ENCODE peak calls at places on chromosomes 3 and 15, in six cellular contexts. V is hepatocyte, S is GM23248, X is GM23338, Y is MM.1S, E is HCT116. F is an unnamed sample. For H3K9me2, the result is how much of the 10 kb centered on the place peaks cover.

GRCh38 chr3:45179163-45179562 is 33.0 kb upstream of the CDCP1 start:
- DNase-seq in E (no peak), Y (no peak), S (no peak), V (no peak), X (no peak), F (no peak)

GRCh38 chr15:84785053-84785452 is 32.1 kb upstream of the ALPK3 start:
- DNase-seq in Y (no peak), S (no peak), X (no peak), E (no peak), V (no peak), F (no peak)

GRCh38 chr3:139418144-139418543 is 28.7 kb upstream of the COPB2 start:
- DNase-seq in E (peak), S (no peak), Y (no peak), V (no peak), X (no peak), F (peak)

GRCh38 chr3:43378066-43378935 is 92.0 kb downstream of the SNRK start:
- DNase-seq in Y (peak), E (peak), X (peak), V (peak), S (peak), F (peak)

GRCh38 chr3:48247401-48247807 is 6.5 kb downstream of the ZNF589 start:
- DNase-seq in X (peak), S (peak), V (no peak), Y (no peak), E (no peak), F (no peak)

GRCh38 chr15:38668433-38669159 is 104.0 kb upstream of the RASGRP1 start:
- DNase-seq in V (no peak), E (no peak), S (no peak), Y (no peak), X (no peak), F (no peak)

GRCh38 chr15:42494998-42495360 is 455 bp upstream of the SNAP23 start:
- DNase-seq in Y (peak), S (peak), E (no peak), X (peak), V (peak), F (no peak)

GRCh38 chr15:58355352-58355964 is 76.3 kb upstream of the LIPC start:
- DNase-seq in X (no peak), E (no peak), Y (no peak), V (no peak), S (no peak), F (no peak)

GRCh38 chr3:100269410-100270217 is 8.8 kb downstream of the TBC1D23 start:
- DNase-seq in X (no peak), V (no peak), S (peak), E (peak), Y (no peak), F (peak)

GRCh38 chr3:129366312-129366831 is 62.1 kb downstream of the EFCAB12 start:
- DNase-seq in E (no peak), S (no peak), V (no peak), Y (no peak), X (no peak), F (peak)

GRCh38 chr3:46909535-46910161 is 32.1 kb downstream of the PTH1R start:
- DNase-seq in Y (peak), V (peak), E (peak), S (peak), X (peak), F (peak)

GRCh38 chr3:57963811-57964346 is 44.3 kb upstream of the FLNB start:
- DNase-seq in E (no peak), X (no peak), Y (no peak), S (no peak), V (no peak), F (no peak)

DNA sequence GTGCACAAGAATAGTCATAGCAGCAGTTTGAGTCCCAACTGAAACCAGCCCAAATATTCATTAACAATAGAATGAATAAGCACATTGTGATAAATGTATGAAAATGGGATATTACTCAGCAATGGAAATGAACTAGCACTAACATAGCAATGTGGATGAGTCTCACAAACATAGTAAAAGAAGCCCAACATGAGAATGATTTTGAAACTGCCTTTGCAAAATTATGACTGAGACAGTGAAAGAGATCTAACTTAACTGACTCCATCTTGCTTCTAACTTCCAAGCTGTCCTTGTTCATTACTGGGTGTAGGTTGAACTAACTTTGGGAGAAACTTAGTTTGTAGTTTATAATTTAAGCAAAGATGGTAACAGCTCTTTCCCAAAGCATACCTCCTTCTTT is 77.0 kb downstream of the CD200R1L start:
- DNase-seq in V (no peak), E (no peak), S (peak), Y (no peak), X (no peak), F (no peak)
- H2AFZ ChIP-seq in V (no peak), E (no peak), S (peak), Y (no peak), X (no peak), F (no peak)

GRCh38 chr3:69866988-69867720 is 127.9 kb downstream of the MITF start:
- DNase-seq in Y (no peak), S (peak), X (no peak), V (no peak), E (no peak), F (peak)
- H3K4me3 ChIP-seq in Y (no peak), S (peak), X (no peak), V (no peak), E (no peak), F (no peak)

GRCh38 chr3:8380904-8381704 is 120.5 kb upstream of the LMCD1 start:
- DNase-seq in S (no peak), V (no peak), Y (no peak), E (no peak), X (no peak), F (no peak)
- H3K9me2 ChIP-seq in S (under half), V (under half), Y (under half), E (under half), X (under half), F (under half)

GRCh38 chr3:74824366-74824765 is 209.9 kb upstream of the CNTN3 start:
- DNase-seq in X (no peak), V (peak), S (no peak), Y (no peak), E (no peak), F (no peak)
- H2AFZ ChIP-seq in X (peak), V (no peak), S (no peak), Y (no peak), E (no peak), F (no peak)

GRCh38 chr3:101687142-101687931 is 819 bp upstream of the RPL24 start:
- DNase-seq in X (no peak), E (no peak), Y (no peak), S (peak), V (no peak), F (peak)
- H3K4me3 ChIP-seq in X (peak), E (peak), Y (peak), S (peak), V (peak), F (peak)

DNA sequence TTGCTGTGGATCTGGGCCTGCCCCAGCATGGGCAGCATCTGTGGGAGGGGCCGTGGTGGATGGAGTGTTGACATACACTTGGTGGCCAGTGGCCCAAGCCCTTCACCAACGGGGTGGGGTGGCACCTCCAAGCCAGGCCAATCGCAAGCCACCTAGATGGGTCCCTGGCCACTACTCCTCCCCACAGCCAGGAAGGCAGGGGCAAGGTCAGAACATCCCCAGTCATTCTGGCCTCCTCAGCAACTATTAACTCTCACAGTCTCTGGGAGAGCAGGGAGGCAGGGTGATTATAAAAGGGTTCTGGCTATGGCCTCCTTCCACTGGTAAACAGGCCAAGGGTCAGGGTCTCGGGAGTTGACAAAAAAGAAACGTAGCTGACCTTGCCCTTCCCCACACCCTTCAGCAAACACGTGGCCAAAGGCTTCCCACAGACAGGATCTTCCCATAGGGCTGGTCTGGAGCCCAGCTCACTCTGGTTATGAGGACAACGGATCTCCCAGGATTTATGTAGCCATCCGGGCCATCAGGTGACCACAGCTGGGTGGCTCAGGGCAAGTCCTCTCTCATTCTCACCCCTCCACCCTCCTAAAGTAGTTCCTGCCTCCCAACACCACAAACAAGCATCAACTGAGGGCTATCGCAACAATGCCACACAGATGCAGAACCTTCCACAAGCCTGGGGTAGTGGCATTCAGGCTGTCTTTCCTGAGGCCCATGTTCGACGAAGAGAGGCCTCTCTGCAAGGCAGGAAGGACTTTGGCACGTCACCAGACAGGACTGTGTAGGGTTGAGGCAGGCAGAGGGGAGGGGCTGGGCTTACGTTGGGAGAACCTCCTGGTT is 18.9 kb downstream of the TLE3 start:
- DNase-seq in X (no peak), S (no peak), Y (no peak), E (no peak), V (peak), F (no peak)
- H3K9me2 ChIP-seq in X (under half), S (under half), Y (under half), E (under half), V (under half), F (under half)

GRCh38 chr15:100242989-100243388 is 98.8 kb downstream of the ADAMTS17 start:
- DNase-seq in S (no peak), E (no peak), V (no peak), X (no peak), Y (no peak), F (no peak)

GRCh38 chr15:100245855-100246254 is 95.9 kb downstream of the ADAMTS17 start:
- DNase-seq in S (no peak), E (no peak), X (no peak), Y (no peak), V (no peak), F (no peak)

GRCh38 chr15:100245496-100245838 is 96.3 kb downstream of the ADAMTS17 start:
- DNase-seq in X (no peak), Y (no peak), V (no peak), E (no peak), S (no peak), F (no peak)

GRCh38 chr15:100247228-100248225 is 94.2 kb downstream of the ADAMTS17 start:
- DNase-seq in X (no peak), E (no peak), V (no peak), S (no peak), Y (no peak), F (peak)

GRCh38 chr15:100244796-100245495 is 96.8 kb downstream of the ADAMTS17 start:
- DNase-seq in X (no peak), S (no peak), V (no peak), Y (no peak), E (no peak), F (no peak)
- H2AFZ ChIP-seq in X (no peak), S (no peak), V (no peak), Y (no peak), E (no peak), F (no peak)

DNA sequence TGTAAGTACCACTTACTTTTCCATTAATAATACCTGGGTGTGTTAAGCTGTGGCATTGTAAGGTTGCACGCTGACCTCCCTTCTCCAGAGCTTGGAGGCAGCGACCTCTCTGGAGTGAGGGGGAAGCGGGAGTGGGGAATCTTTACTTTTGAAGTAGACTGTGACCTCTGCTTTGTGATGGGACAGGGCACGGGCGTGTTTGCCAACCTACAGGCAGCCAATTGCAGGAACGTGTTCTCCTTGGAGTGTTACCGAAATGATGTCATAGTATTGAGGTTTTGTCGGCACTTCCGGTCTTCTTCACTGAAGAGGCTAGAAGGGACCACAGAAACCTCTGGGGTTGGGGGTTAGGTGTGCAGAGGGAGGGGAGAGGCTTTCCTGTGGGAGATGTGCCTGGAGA is 227.3 kb upstream of the C2CD4B start:
- DNase-seq in Y (peak), X (peak), V (peak), S (peak), E (no peak), F (no peak)
- H3K4me3 ChIP-seq in Y (peak), X (peak), V (peak), S (peak), E (peak), F (peak)

F was measured in PC-9.